ENCODE peak calls at places on chromosomes 6 and 20, in five cellular contexts. Y, Z, Q, H and F are unnamed samples.

GRCh38 chr6:38143191-38144154 is 323.9 kb downstream of the ZFAND3 start:
- DNase-seq in Y (no peak), Z (no peak), Q (no peak), H (no peak), F (no peak)

GRCh38 chr6:107638493-107638892 is 148.6 kb downstream of the SOBP start:
- DNase-seq in Y (no peak), Z (no peak), Q (no peak), H (no peak), F (no peak)

GRCh38 chr6:105650367-105650766 is 247.5 kb upstream of the PREP start:
- DNase-seq in Y (no peak), Z (no peak), Q (no peak), H (no peak), F (no peak)

GRCh38 chr20:18225652-18226051 is 62.7 kb upstream of the ZNF133 start:
- DNase-seq in Y (peak), Z (no peak), Q (no peak), H (no peak), F (no peak)

GRCh38 chr6:114939630-114940029 is 596.8 kb upstream of the HS3ST5 start:
- DNase-seq in Y (no peak), Z (no peak), Q (no peak), H (no peak), F (no peak)

GRCh38 chr6:133300896-133301295 is 59.7 kb downstream of the EYA4 start:
- DNase-seq in Y (no peak), Z (no peak), Q (no peak), H (no peak), F (peak)

GRCh38 chr6:4567141-4567540 is 209.1 kb upstream of the CDYL start:
- DNase-seq in Y (peak), Z (no peak), Q (no peak), H (no peak), F (peak)

GRCh38 chr6:124273701-124274100 is 470.0 kb downstream of the NKAIN2 start:
- DNase-seq in Y (no peak), Z (no peak), Q (no peak), H (no peak), F (no peak)

GRCh38 chr6:119172813-119173212 is 94.3 kb upstream of the FAM184A start:
- DNase-seq in Y (peak), Z (no peak), Q (no peak), H (no peak), F (peak)